ENCODE peak calls at places on chromosomes 6 and 20, in four cellular contexts. V is mesendoderm, M is H9, X is H1. S is an unnamed sample.

GRCh38 chr6:54525731-54526130 is 217.5 kb downstream of the TINAG start:
- DNase-seq in V (no peak), M (no peak), X (no peak), S (peak)

GRCh38 chr20:63567382-63568169 is 6.5 kb downstream of the HELZ2 start:
- DNase-seq in V (no peak), M (no peak), X (no peak), S (no peak)

GRCh38 chr6:12545837-12546658 is 170.5 kb upstream of the PHACTR1 start:
- DNase-seq in V (no peak), M (no peak), X (no peak), S (peak)

GRCh38 chr6:98946877-98947410 is 802 bp downstream of the FBXL4 start:
- DNase-seq in V (peak), M (no peak), X (no peak), S (peak)

GRCh38 chr6:111604259-111605099 is 1.2 kb downstream of the TRAF3IP2 start:
- DNase-seq in V (peak), M (no peak), X (peak), S (peak)

GRCh38 chr6:107653183-107653580 is 163.3 kb downstream of the SOBP start:
- DNase-seq in V (no peak), M (no peak), X (no peak), S (no peak)

GRCh38 chr20:16072220-16072619 is 501.0 kb downstream of the KIF16B start:
- DNase-seq in V (no peak), M (no peak), X (no peak), S (no peak)

GRCh38 chr20:13261460-13262301 is 40.6 kb downstream of the ISM1 start:
- DNase-seq in V (peak), M (peak), X (peak), S (peak)

GRCh38 chr6:89335164-89335563 is 17.4 kb downstream of the UBE2J1 start:
- DNase-seq in V (no peak), M (no peak), X (no peak), S (no peak)

GRCh38 chr6:145830612-145831011 is 16.0 kb upstream of the FBXO30 start:
- DNase-seq in V (no peak), M (no peak), X (no peak), S (no peak)

GRCh38 chr6:29745386-29745785 is 22.2 kb downstream of the HLA-F start:
- DNase-seq in V (no peak), M (no peak), X (no peak), S (no peak)
- H2AK5ac ChIP-seq in V (no peak), M (no peak), X (no peak), S (no peak)

GRCh38 chr6:17950095-17950494 is 37.3 kb downstream of the KIF13A start:
- DNase-seq in V (no peak), M (no peak), X (no peak), S (no peak)

GRCh38 chr6:17945575-17945974 is 41.9 kb downstream of the KIF13A start:
- DNase-seq in V (no peak), M (no peak), X (no peak), S (no peak)

GRCh38 chr6:17945111-17945510 is 42.3 kb downstream of the KIF13A start:
- DNase-seq in V (no peak), M (no peak), X (no peak), S (peak)

GRCh38 chr6:17948725-17949124 is 38.7 kb downstream of the KIF13A start:
- DNase-seq in V (no peak), M (no peak), X (no peak), S (no peak)

DNA sequence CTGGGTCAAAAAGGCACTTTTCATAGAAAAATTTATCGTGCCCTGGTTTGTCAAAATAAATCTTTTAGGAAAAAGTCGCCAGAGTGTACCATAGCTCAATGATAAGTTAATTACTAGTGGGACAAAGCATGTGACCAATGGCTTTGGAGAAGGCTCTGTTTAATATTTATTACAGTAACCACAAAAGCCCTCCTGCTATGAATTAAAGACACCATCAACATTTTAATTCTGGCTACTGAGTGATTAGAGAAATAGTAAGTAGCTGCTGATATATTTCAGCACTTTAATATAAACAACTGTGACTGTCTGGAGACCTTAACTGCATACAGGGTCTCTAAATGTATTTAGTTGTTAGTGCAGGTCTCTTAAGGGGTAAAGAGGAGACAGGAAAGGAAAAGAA is 38.3 kb downstream of the KIF13A start:
- DNase-seq in V (no peak), M (no peak), X (no peak), S (no peak)
- H4K5ac ChIP-seq in V (no peak), M (no peak), X (no peak), S (no peak)

GRCh38 chr20:39111359-39112195 is 149.4 kb downstream of the DHX35 start:
- DNase-seq in V (no peak), M (no peak), X (peak), S (no peak)

GRCh38 chr20:39116020-39116419 is 153.9 kb downstream of the DHX35 start:
- DNase-seq in V (no peak), M (no peak), X (no peak), S (no peak)

GRCh38 chr20:39112196-39112743 is 150.1 kb downstream of the DHX35 start:
- DNase-seq in V (peak), M (peak), X (peak), S (peak)

GRCh38 chr20:39123161-39123560 is 161.0 kb downstream of the DHX35 start:
- DNase-seq in V (peak), M (no peak), X (no peak), S (no peak)

DNA sequence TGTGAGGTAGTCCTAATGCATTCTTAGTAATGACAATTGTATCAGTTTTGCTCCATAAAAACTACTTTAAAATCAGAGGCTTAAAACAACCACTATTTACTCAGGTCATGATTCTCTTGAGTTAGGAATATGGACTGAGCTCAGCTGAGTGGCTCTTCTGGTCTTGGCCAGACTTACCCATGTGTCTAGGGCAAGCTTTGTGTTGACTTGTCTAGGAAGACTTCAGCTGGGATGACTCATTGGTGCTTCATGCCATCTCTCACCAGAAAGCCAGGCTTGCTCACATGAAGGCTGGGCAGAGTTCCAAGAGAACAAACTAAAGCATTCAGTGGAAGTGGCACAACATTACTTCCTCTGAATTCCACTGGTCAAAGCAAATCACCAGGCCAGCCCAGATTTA is 155.3 kb downstream of the DHX35 start:
- DNase-seq in V (no peak), M (no peak), X (no peak), S (peak)
- H2AK5ac ChIP-seq in V (no peak), M (no peak), X (no peak), S (no peak)

DNA sequence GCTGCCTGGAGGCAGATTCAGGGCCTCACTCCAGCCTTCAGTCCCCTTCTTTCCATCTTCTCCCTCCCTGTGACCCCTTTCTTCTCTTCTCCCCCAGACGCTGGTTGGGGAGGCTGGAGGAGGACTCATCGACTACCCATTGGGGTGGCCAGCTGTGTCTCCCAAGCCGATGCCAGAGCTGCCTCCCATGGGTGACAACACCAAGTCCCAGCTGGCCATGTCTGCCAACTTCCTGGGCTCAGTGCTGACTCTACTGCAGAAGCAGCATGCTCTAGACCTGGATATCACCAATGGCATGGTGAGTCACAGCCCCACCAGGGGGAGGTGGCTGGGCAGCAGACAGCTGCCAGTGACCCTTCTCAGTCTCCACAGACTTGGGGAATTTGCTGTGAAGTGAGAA is 12.9 kb downstream of the BPIFB4 start:
- DNase-seq in V (peak), M (no peak), X (no peak), S (no peak)
- H4K5ac ChIP-seq in V (no peak), M (no peak), X (no peak), S (no peak)

GRCh38 chr20:19783966-19784401 is 25.9 kb downstream of the RIN2 start:
- DNase-seq in V (no peak), M (no peak), X (no peak), S (peak)

GRCh38 chr20:19781235-19781634 is 23.2 kb downstream of the RIN2 start:
- DNase-seq in V (no peak), M (no peak), X (no peak), S (no peak)

GRCh38 chr20:19784511-19785172 is 26.6 kb downstream of the RIN2 start:
- DNase-seq in V (peak), M (peak), X (peak), S (peak)

GRCh38 chr20:19780261-19780660 is 22.2 kb downstream of the RIN2 start:
- DNase-seq in V (no peak), M (no peak), X (no peak), S (no peak)

DNA sequence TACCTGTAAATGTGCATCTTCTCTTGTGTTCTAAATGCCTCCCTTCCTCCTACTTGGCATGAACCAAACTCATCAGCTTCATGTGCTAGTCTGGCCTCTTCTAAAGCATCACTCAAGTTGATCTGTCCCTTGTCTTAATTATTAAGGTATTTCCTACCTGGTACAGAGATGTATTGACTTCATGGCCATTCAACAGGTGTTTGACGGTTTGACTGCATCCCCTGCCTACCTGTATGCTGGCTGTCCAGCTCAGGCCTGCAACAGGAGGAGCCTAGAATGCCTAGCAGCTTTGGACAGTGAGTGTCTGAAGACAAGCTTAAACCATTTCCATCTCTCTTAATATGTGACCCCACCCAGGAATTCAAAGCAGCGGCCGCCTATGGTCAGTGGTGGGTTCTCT is 24.6 kb downstream of the RIN2 start:
- DNase-seq in V (no peak), M (no peak), X (no peak), S (no peak)
- H2AK5ac ChIP-seq in V (no peak), M (no peak), X (no peak), S (peak)

GRCh38 chr6:53338304-53338703 is 10.4 kb downstream of the ELOVL5 start:
- DNase-seq in V (no peak), M (no peak), X (no peak), S (no peak)
- H4K5ac ChIP-seq in V (no peak), M (no peak), X (no peak), S (no peak)

DNA sequence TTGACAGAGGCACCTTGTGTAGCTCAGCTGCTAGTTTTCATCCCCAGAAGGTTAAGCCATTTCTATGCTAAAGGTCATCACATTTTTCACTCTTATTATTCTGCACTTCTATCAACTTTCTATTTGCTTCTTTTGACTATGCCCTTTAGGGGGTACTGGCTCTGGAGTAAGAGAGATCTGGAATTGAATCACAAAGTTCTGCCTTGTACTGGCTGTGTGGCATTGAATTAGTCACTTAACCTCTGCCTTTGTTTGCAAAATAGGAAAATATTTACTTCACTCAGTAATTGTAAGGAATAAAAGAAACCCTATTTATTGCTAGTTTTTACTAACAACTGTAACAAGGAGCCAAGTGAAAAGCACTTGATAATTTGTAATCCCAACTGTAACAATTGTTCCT is 56.8 kb upstream of the MTRF1L start:
- DNase-seq in V (no peak), M (no peak), X (no peak), S (no peak)
- H2AK5ac ChIP-seq in V (no peak), M (no peak), X (no peak), S (no peak)

DNA sequence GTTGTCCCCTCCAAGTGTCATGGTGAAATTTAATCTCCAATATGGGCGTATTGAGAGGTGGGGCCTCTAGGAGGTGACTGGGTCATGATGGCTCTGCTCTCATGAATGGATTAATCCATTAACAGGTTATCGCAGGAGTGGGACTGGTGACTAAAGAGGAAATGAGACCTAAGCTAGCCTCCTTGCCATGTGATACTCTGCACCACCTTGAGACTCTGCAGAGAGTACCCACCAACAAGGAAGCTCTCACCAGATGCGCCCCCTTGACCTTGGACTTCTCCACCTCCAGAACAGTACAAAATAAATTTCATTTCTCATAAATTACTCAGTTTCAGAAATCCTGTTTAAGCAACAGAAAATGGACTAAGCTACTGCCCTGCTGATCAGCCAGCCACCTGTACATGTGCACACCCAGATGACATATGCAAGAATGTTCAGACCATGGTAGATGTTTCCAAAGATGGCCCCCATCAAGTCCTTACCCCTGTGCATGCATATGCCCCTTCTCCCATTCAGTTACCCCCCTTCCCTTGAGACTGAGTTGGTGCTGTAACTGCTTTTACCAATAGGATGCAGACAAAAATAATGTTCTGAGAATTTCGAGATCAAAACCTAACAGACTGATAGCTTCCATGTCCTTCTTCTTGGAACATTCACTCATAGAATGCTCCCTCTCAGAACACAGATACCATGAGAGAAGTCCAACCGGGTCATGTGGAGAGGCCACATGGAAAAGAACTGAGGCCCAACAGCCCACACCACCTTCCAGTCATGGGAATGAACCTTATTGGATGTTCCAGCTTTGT is 28.4 kb downstream of the MAP3K5 start:
- DNase-seq in V (no peak), M (no peak), X (no peak), S (no peak)
- H4K5ac ChIP-seq in V (no peak), M (no peak), X (no peak), S (no peak)